ENCODE peak calls at places on chromosomes 11 and 22, in four cellular contexts. T, Z, N and E are unnamed samples.

GRCh38 chr22:30238136-30238535 is 8.4 kb downstream of the LIF start:
- DNase-seq in T (no peak), Z (no peak), N (no peak), E (no peak)

GRCh38 chr11:16881074-16881709 is 133.0 kb downstream of the PLEKHA7 start:
- DNase-seq in T (peak), Z (peak), N (no peak), E (no peak)

GRCh38 chr11:2562181-2562581 is 117.4 kb downstream of the KCNQ1 start:
- DNase-seq in T (no peak), Z (no peak), N (no peak), E (no peak)

GRCh38 chr11:123228489-123229163 is 33.6 kb upstream of the CLMP start:
- DNase-seq in T (peak), Z (no peak), N (no peak), E (no peak)

GRCh38 chr11:129375731-129376657 is at the start of gene BARX2:
- DNase-seq in T (peak), Z (peak), N (no peak), E (peak)

GRCh38 chr11:126968915-126969314 is 31.7 kb downstream of the KIRREL3 start:
- DNase-seq in T (no peak), Z (peak), N (no peak), E (no peak)

GRCh38 chr11:74670171-74670570 is 61.1 kb downstream of the CHRDL2 start:
- DNase-seq in T (no peak), Z (no peak), N (no peak), E (no peak)

GRCh38 chr11:61911701-61912529 is 5.5 kb downstream of the RAB3IL1 start:
- DNase-seq in T (no peak), Z (no peak), N (no peak), E (no peak)

GRCh38 chr22:39419911-39420310 is 20.3 kb downstream of the TAB1 start:
- DNase-seq in T (no peak), Z (no peak), N (no peak), E (no peak)

GRCh38 chr11:69876013-69876412 is 56.8 kb upstream of the FGF3 start:
- DNase-seq in T (no peak), Z (no peak), N (no peak), E (no peak)

GRCh38 chr11:18699848-18700261 is 1.3 kb downstream of the TMEM86A start:
- DNase-seq in T (no peak), Z (no peak), N (no peak), E (no peak)

GRCh38 chr11:108392364-108392763 is 75.0 kb downstream of the C11orf65 start:
- DNase-seq in T (no peak), Z (no peak), N (no peak), E (no peak)

GRCh38 chr22:45554861-45555260 is 52.2 kb downstream of the FBLN1 start:
- DNase-seq in T (no peak), Z (no peak), N (no peak), E (no peak)

GRCh38 chr11:13705710-13706109 is 37.2 kb downstream of the FAR1 start:
- DNase-seq in T (no peak), Z (no peak), N (no peak), E (no peak)

GRCh38 chr11:58654908-58655296 is 32.4 kb downstream of the CNTF start:
- DNase-seq in T (no peak), Z (no peak), N (no peak), E (no peak)

GRCh38 chr11:131481317-131481716 is 110.9 kb downstream of the NTM start:
- DNase-seq in T (no peak), Z (no peak), N (no peak), E (no peak)

GRCh38 chr22:31566484-31566883 is 70.1 kb downstream of the SFI1 start:
- DNase-seq in T (no peak), Z (no peak), N (no peak), E (no peak)

GRCh38 chr11:120547871-120548681 is 36.5 kb downstream of the GRIK4 start:
- DNase-seq in T (peak), Z (peak), N (no peak), E (peak)

GRCh38 chr11:35525501-35526175 is at the start of gene PAMR1:
- DNase-seq in T (peak), Z (peak), N (no peak), E (peak)

GRCh38 chr11:88341852-88342251 is 4.3 kb upstream of the CTSC start:
- DNase-seq in T (no peak), Z (no peak), N (no peak), E (no peak)

GRCh38 chr11:61102667-61103491 is 590 bp downstream of the CD5 start:
- DNase-seq in T (no peak), Z (no peak), N (no peak), E (no peak)

GRCh38 chr11:102530558-102530957 is at the start of gene MMP7:
- DNase-seq in T (peak), Z (peak), N (no peak), E (peak)

GRCh38 chr11:18594999-18595749 is 4.4 kb upstream of the MISFA start:
- DNase-seq in T (peak), Z (peak), N (no peak), E (peak)

GRCh38 chr11:74442601-74443000 is 24.7 kb downstream of the KCNE3 start:
- DNase-seq in T (no peak), Z (peak), N (no peak), E (no peak)

GRCh38 chr11:134272381-134273316 is 3.5 kb upstream of the GLB1L3 start:
- DNase-seq in T (peak), Z (peak), N (no peak), E (peak)

GRCh38 chr11:10550503-10550902 is 9.5 kb upstream of the RNF141 start:
- DNase-seq in T (peak), Z (peak), N (no peak), E (peak)

GRCh38 chr22:39472570-39473556 is 16.1 kb downstream of the MGAT3 start:
- DNase-seq in T (no peak), Z (no peak), N (no peak), E (no peak)

GRCh38 chr22:42061041-42061440 is 9.6 kb downstream of the NAGA start:
- DNase-seq in T (no peak), Z (no peak), N (no peak), E (no peak)

GRCh38 chr11:116065519-116065918 is 561.3 kb upstream of the CADM1 start:
- DNase-seq in T (no peak), Z (no peak), N (no peak), E (no peak)

GRCh38 chr11:117305145-117305544 is 10.9 kb downstream of the BACE1 start:
- DNase-seq in T (no peak), Z (no peak), N (no peak), E (no peak)

GRCh38 chr11:7575841-7576451 is 62.1 kb downstream of the PPFIBP2 start:
- DNase-seq in T (no peak), Z (no peak), N (no peak), E (no peak)

GRCh38 chr11:7576671-7577225 is 62.9 kb downstream of the PPFIBP2 start:
- DNase-seq in T (no peak), Z (peak), N (no peak), E (no peak)

GRCh38 chr11:7578276-7578955 is 64.6 kb downstream of the PPFIBP2 start:
- DNase-seq in T (no peak), Z (no peak), N (no peak), E (no peak)

GRCh38 chr11:7577883-7578242 is 64.1 kb downstream of the PPFIBP2 start:
- DNase-seq in T (peak), Z (peak), N (no peak), E (no peak)

GRCh38 chr11:7577226-7577882 is 63.6 kb downstream of the PPFIBP2 start:
- DNase-seq in T (peak), Z (no peak), N (no peak), E (no peak)
- H3K4me3 ChIP-seq in T (peak), Z (peak), N (no peak), E (peak)

GRCh38 chr11:96002339-96002738 is 78.4 kb upstream of the MTMR2 start:
- DNase-seq in T (no peak), Z (no peak), N (no peak), E (no peak)

GRCh38 chr11:95999604-96000003 is 75.7 kb upstream of the MTMR2 start:
- DNase-seq in T (no peak), Z (no peak), N (no peak), E (no peak)

GRCh38 chr11:96001037-96001436 is 77.1 kb upstream of the MTMR2 start:
- DNase-seq in T (peak), Z (peak), N (no peak), E (peak)

GRCh38 chr11:96002754-96003290 is 78.9 kb upstream of the MTMR2 start:
- DNase-seq in T (no peak), Z (no peak), N (no peak), E (no peak)

DNA sequence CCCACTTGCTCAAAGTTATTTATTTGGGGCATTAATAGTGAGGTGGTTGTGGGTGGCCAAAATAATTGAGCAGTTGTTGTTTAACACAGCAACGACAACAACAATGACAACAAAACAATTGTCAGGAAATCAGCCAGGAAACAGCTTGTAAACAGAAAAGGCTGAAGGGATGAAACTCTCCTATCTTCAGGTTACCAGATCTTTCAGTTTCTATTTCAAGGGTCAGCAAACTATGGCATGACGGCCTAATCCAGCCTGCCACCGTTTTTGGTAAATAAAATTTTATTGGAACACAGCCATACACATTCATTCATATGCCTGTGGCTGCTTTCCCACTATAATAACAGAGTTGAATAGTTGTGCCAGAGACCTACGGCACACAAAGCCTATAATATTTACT is 76.2 kb upstream of the MTMR2 start:
- DNase-seq in T (peak), Z (no peak), N (no peak), E (no peak)
- H3K27ac ChIP-seq in T (peak), Z (no peak), N (no peak), E (no peak)

GRCh38 chr22:43428005-43428485 is 16.2 kb downstream of the MPPED1 start:
- DNase-seq in T (no peak), Z (no peak), N (no peak), E (no peak)

GRCh38 chr22:43426816-43427215 is 15.0 kb downstream of the MPPED1 start:
- DNase-seq in T (no peak), Z (no peak), N (no peak), E (no peak)

GRCh38 chr22:43425976-43426785 is 14.4 kb downstream of the MPPED1 start:
- DNase-seq in T (no peak), Z (no peak), N (no peak), E (no peak)

GRCh38 chr22:43429426-43429825 is 17.6 kb downstream of the MPPED1 start:
- DNase-seq in T (no peak), Z (no peak), N (no peak), E (no peak)

DNA sequence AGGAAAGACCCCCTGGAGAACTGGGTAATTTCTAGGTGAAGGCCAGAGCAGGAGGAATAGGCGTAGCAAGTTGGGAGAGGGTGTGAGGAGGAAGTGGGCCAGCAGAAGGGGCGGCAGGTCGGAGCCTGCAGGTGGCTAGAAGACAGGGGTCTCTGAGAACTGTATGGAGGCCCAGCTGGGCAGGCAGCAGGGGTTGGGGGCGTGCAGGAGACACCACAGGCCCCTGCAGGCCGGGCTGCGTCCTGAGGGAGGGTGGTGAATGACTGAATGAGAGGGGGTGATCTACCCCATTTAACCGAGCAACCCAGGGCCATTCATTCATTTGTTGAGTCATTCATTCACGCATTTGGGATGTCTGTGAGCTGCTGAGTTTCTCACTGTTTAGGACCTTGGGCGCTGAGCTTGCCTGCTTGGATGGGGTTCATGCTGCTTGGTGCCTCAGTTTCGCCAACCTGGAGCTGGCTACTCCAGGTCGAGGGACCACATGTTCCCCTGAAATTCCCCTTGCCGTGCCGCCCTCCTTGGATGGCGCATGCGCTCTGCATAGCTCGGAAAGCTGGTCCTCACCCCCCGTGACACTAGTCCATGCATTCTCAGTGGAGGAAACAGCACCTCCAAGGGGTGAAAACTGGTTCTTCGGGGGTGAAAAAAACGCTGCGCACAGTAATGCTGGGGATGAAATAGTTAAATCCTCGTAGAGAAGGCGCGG is 15.6 kb downstream of the MPPED1 start:
- DNase-seq in T (no peak), Z (no peak), N (no peak), E (no peak)
- TF ChIP-seq CTCF in T (no peak), Z (no peak), N (no peak), E (no peak)

DNA sequence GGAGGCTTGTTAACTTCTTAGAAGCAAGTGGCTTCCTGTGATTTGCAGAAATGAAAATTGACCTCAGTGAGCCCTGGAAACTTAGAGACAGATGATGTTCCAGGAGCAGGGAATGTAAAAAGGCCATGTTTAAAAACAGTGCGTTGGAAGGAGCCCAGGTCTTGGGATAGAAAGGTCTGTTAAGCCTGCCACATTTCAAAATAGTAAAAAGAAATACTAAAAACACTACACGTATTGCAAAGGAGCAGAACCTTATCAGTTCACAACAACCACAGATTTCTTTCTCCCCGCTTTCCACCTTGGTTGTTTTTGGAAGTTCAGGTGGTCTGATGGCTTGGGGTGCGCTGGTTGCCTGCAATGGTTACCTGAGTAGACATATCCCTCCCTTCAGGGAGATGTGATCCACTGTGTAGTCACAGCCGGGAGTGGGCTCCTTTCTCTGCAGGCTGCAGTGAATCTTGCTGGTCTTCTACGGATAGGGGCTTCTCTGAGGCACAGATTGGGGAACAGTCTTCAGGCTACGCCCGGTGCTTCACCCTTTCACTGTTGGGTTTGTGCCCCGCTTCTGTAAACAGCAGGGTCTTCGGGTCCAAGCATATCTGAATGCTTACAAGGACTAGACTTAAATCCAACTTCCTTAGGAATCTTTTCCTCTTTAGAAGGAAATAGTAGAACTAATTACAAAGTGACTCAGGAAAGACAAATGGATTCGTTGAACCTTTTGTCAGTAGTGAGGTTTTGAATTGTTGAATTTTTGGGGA is 1.9 kb downstream of the TEAD1 start:
- DNase-seq in T (peak), Z (peak), N (no peak), E (no peak)
- H3K4me3 ChIP-seq in T (peak), Z (peak), N (no peak), E (peak)

GRCh38 chr22:35592418-35592967 is 24.6 kb downstream of the MB start:
- DNase-seq in T (no peak), Z (no peak), N (no peak), E (no peak)

GRCh38 chr22:35591696-35592417 is 25.3 kb downstream of the MB start:
- DNase-seq in T (no peak), Z (no peak), N (no peak), E (no peak)

GRCh38 chr22:35593885-35594470 is 23.2 kb downstream of the MB start:
- DNase-seq in T (no peak), Z (no peak), N (no peak), E (no peak)

GRCh38 chr22:35594686-35595085 is 22.4 kb downstream of the MB start:
- DNase-seq in T (no peak), Z (no peak), N (no peak), E (no peak)

GRCh38 chr22:35593071-35593884 is 23.9 kb downstream of the MB start:
- DNase-seq in T (no peak), Z (no peak), N (no peak), E (no peak)
- H3K27ac ChIP-seq in T (no peak), Z (no peak), N (no peak), E (no peak)

GRCh38 chr22:46827072-46827780 is 64.8 kb downstream of the TBC1D22A start:
- DNase-seq in T (no peak), Z (no peak), N (no peak), E (no peak)
- TF ChIP-seq CTCF in T (no peak), Z (no peak), N (no peak), E (no peak)

DNA sequence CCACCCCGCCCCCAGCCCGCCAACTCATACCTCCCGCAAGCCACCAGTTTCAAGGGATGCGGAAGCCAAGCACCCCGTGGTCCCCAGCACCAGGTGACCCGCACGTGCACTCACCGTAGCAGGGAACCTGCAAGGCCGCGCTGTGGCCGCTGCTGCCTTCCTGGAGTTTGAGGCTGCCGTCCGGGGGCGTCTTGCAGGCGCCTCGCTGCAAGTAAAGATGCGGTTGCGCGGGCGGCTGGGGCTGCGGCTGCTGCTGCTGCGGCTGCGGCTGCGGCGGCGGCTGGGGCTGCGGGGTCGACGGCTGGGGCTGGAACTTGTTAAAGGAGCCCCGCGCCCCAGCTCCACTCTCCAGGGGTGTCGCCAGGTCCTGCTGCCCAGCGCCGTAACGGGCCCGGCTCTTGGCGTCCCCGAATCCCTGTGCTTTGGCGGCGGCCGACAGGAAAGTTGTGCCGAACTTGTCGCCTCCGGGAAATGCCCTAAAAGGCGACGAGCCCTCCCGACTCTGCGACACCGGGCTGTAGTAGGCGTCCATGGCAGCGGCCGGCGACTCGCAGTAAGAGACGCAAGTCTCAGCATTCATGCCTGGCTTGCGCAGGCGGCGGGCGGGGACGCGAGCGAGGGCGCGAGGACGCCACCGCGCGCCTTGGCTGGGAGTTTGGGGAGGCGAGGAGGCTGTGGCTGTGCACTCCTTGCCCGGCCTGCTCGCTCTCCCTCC is at the start of gene ALX4:
- DNase-seq in T (peak), Z (no peak), N (no peak), E (no peak)
- H3K4me3 ChIP-seq in T (no peak), Z (no peak), N (no peak), E (peak)

DNA sequence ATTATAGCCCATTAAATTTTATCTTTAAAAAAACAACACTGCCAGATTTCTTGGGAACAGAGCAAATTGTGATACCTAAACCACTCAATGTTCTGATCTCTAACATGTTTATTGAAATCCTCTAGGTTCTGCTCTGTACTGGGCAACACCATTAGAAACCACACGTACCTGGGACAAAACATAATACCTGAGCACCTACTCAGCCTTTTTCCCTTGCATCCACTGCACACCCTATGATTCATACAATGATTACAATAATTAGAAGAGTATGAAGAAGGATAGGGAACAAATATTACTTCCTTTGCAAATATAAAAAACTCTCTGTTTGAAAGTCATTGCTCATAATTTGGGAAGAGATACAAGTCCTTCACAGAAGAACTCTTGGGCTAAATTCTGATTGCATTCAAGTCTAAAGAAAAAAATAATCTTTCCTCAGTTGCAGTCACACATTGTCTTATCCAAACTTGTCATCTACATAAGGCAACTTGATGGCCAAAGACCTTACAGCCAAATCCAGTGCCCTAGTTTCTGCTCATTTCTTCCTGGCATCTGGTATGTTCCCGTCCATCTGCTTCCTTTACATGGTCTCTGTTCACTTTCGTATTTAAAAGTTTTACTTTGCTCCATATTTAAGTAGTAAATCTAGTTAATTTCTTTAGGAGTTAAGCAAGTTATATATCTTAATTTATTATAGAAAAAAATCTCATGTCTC is 407.4 kb downstream of the LRRC4C start:
- DNase-seq in T (no peak), Z (no peak), N (no peak), E (no peak)
- H3K27ac ChIP-seq in T (no peak), Z (no peak), N (no peak), E (no peak)